ENCODE peak calls at places on chromosomes 5 and 9, in ten cellular contexts. F, P, L, J, S, Y, X, C, M and R are unnamed samples.

GRCh38 chr9:14379280-14379679 is 65.3 kb upstream of the NFIB start:
- DNase-seq in P (no peak), S (no peak), X (no peak), F (no peak), C (no peak), Y (no peak), J (no peak), M (no peak), L (no peak), R (no peak)

GRCh38 chr5:40401965-40402364 is 277.8 kb upstream of the PTGER4 start:
- DNase-seq in F (no peak), Y (no peak), C (peak; percentile 56), X (no peak), M (peak; percentile 42), J (no peak), P (peak; percentile 6), L (no peak), S (no peak), R (no peak)

GRCh38 chr5:151238303-151238741 is 14.4 kb upstream of the CCDC69 start:
- DNase-seq in X (no peak), P (no peak), C (no peak), M (no peak), J (no peak), F (no peak), L (no peak), S (no peak), Y (peak; percentile 60), R (no peak)

GRCh38 chr5:167573274-167574127 is 717.9 kb upstream of the WWC1 start:
- DNase-seq in M (peak; percentile 79), P (peak; percentile 30), L (no peak), J (no peak), C (peak; percentile 80), Y (no peak), X (peak; percentile 55), F (no peak), S (peak; percentile 60), R (peak; percentile 11)

GRCh38 chr5:157651623-157652376 is 438 bp downstream of the SOX30 start:
- DNase-seq in L (peak; percentile 38), S (peak; percentile 83), M (no peak), X (no peak), F (peak; percentile 45), C (peak; percentile 69), Y (peak; percentile 35), J (no peak), P (peak; percentile 73), R (no peak)

GRCh38 chr9:16266648-16267276 is 603.7 kb downstream of the BNC2 start:
- DNase-seq in P (no peak), S (no peak), F (no peak), Y (no peak), L (no peak), J (no peak), C (no peak), X (no peak), M (no peak), R (no peak)

GRCh38 chr5:166330061-166330460 is 1961.4 kb upstream of the WWC1 start:
- DNase-seq in C (no peak), P (no peak), S (no peak), J (no peak), L (no peak), Y (no peak), F (no peak), M (no peak), X (no peak), R (no peak)

GRCh38 chr9:8053501-8053900 is 253.9 kb upstream of the DMAC1 start:
- DNase-seq in P (no peak), F (no peak), S (no peak), C (no peak), L (no peak), X (no peak), Y (no peak), J (no peak), M (no peak), R (no peak)

GRCh38 chr5:110916373-110917049 is 155.0 kb upstream of the TSLP start:
- DNase-seq in M (peak; percentile 88), X (peak; percentile 58), F (no peak), S (peak; percentile 92), J (no peak), L (no peak), Y (no peak), P (peak; percentile 23), C (peak; percentile 92), R (peak; percentile 59)

GRCh38 chr9:69671904-69672827 is at the start of gene APBA1:
- DNase-seq in C (peak; percentile 74), P (peak; percentile 56), S (peak; percentile 65), X (peak; percentile 57), J (peak; percentile 83), L (peak; percentile 70), F (no peak), Y (peak; percentile 76), M (peak; percentile 63), R (peak; percentile 45)

GRCh38 chr9:136855461-136856077 is 3.4 kb downstream of the MAMDC4 start:
- DNase-seq in L (no peak), F (no peak), Y (peak; percentile 16), S (no peak), P (no peak), C (no peak), X (no peak), M (no peak), J (no peak), R (no peak)

DNA sequence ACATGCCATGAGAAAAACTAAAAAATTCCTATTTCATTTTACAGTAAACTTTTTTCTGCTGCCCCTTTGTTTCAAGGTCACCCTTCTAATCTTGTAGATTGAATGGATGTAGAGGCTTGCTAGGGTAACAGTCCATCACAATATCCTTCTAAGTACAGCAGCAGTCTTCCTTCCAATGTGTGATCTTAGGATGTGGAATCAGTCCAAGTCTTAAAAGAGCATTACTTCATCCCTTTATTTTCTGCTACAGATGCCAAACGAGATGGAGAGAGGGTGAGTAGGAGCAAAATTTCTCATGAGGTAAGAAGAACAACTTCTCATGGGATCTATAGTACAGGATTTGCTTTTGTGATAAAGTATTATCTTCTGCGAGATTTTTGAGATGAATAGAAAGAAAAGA is 704 bp upstream of the IL33 start:
- DNase-seq in Y (no peak), S (peak; percentile 84), F (no peak), M (no peak), J (no peak), L (no peak), P (no peak), C (peak; percentile 82), X (no peak), R (no peak)
- H3K27ac ChIP-seq in Y (peak overlapping the region; percentile 70), S (no peak overlapping the region), F (no peak overlapping the region), M (no peak overlapping the region), J (no peak overlapping the region), L (no peak overlapping the region), P (no peak overlapping the region), C (peak overlapping the region; percentile 73), X (no peak overlapping the region), R (no peak overlapping the region)

DNA sequence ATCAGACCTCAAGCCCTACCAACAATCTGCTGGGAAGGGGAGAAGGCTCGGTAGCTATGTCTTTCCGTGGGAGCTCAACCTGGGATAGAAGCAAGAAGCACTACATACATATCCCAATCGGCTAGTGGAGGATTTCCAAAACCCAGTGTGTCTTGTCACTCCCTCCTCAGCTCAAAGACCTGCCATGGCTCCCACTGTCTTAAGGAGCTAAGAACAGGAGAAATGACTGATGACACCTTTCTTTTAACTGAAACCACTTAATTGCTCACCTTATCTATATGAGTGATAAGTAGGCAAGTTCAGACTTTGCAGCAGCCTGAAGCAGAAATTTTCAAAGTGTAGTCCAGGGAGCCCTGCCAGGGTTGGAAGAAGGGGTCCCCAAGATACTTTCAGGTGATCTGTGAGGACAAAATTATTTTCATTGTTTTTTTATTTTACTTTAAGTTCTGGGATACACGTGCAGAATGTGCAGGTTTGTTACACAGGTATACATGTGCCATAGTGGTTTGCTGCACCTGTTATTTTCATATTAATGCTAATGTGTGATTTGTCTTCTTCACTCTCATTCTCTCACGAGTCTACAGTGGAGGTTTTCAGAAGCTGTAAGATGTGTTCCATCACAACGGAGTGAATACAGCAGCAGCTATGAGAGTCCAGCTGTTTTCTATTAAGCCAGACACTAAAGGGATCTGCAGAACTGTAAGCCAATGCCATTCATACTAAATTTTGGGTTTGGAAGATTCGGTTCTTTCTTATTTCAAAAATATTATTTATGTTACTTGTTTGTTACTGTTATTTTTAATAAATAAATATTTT is 41.4 kb downstream of the PAX5 start:
- DNase-seq in M (no peak), S (no peak), X (no peak), P (no peak), F (no peak), J (no peak), L (no peak), C (peak; percentile 52), Y (no peak), R (no peak)
- H3K27ac ChIP-seq in M (no peak overlapping the region), S (no peak overlapping the region), X (no peak overlapping the region), P (no peak overlapping the region), F (no peak overlapping the region), J (no peak overlapping the region), L (no peak overlapping the region), C (no peak overlapping the region), Y (no peak overlapping the region), R (no peak overlapping the region)

DNA sequence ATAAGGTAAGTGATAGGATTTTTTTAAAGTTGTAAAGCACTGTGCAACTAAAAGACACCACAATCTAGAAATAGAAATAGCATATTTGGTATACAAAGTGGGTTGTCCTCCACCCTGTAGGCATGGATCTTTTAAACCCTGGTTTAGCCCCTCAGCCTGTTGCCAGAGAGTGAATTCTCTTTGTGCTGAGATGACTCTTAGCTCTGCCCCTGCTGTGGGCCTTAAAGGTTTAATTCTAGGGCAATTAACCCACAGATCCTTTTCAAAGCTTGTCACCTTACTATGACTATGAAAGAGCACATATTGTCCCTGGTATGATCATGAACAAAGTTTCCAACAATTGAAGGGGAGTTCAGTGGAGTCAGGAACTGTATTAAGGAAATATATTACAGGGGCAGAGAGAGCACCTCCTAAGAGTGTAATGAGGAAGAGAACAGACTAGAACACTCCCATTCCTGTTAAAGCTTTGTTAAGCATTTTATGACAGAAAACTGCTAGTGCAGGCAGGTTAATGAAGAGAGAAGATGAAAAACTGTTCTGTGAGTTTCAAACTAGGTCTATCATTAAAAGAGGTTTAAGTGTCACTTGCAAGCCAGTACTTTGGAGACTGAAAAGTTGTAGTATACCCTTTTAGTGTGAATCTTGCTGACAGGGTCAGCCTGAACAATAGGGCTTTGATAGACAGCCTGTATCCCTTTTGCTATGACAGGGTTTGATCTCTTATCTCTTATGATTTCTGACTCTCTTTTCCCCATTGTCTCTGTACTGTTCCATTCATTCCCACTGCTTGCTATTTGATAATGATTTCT is 104.1 kb upstream of the ELL2 start:
- DNase-seq in M (no peak), F (no peak), J (no peak), P (no peak), L (no peak), Y (no peak), X (peak; percentile 39), S (no peak), C (no peak), R (no peak)
- H3K27ac ChIP-seq in M (no peak overlapping the region), F (no peak overlapping the region), J (no peak overlapping the region), P (no peak overlapping the region), L (no peak overlapping the region), Y (no peak overlapping the region), X (peak overlapping the region; percentile 64), S (no peak overlapping the region), C (peak overlapping the region; percentile 88), R (no peak overlapping the region)

DNA sequence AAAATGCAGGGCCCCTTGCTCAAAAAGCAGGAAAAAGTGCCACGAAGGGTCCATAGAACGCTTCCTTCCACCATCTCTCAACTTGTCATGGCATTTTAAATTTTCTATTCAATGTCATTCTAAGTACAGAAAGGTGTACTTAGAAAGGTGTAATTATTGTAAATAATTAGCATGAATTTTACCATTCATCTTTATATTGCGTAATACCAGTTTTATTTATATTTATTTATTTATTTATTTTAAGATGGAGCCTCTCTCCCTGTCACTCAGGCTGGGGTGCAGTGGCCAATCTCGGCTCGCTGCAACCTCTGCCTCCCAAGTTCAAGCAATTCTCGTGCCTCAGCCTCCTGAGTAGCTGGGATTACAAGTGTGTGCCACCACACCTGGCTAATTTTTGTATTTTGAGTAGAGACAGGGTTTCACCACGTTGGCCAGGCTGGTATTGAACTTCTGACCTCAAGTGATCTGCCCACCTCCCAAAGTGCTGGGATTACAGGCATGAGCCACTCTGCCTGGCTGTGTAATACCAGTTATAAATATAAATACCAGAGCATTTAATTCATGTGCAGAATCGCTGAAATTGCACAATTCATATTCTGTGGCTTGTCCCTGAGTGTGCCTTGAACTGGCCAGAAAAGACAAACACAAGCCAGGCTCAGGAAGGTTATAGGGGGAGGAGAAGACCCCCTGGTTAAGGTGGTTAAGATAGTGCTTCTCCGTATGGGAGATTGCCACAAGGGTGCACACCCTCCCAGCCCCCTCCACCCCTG is 15.0 kb downstream of the IER5L start:
- DNase-seq in Y (no peak), F (no peak), M (no peak), P (no peak), L (no peak), C (peak; percentile 69), S (peak; percentile 46), J (no peak), X (no peak), R (no peak)
- H3K27ac ChIP-seq in Y (peak overlapping the region; percentile 80), F (no peak overlapping the region), M (no peak overlapping the region), P (peak overlapping the region; percentile 81), L (no peak overlapping the region), C (peak overlapping the region; percentile 45), S (peak overlapping the region; percentile 76), J (no peak overlapping the region), X (no peak overlapping the region), R (no peak overlapping the region)